ENCODE peak calls at places on chromosomes 13 and 19, in eight cellular contexts. I is glutamatergic neuron; K is stimulated activated CD8-positive, alpha-beta memory T cell treated with anti-CD3 and anti-CD28 coated beads, Interleukin-2, amount 100 ng/mL, for 48 hours; F is hepatic stellate cell; Y is SK-N-SH; E is bronchial epithelial cell; G is NCI-H1436; Q is T-helper 9 cell. D is an unnamed sample.

GRCh38 chr19:5220866-5221265 is 119.7 kb downstream of the PTPRS start:
- DNase-seq in G (no peak), E (no peak), K (no peak), Y (no peak), F (no peak), Q (no peak), I (no peak), D (no peak)

GRCh38 chr13:107305178-107305577 is 737.2 kb upstream of the ARGLU1 start:
- DNase-seq in E (no peak), G (no peak), F (no peak), K (no peak), Y (no peak), Q (no peak), I (no peak), D (no peak)

GRCh38 chr19:15248648-15249559 is 16.7 kb upstream of the EPHX3 start:
- DNase-seq in E (peak), K (no peak), Y (no peak), Q (no peak), G (no peak), I (no peak), F (peak), D (peak)

GRCh38 chr19:19544257-19545127 is 6.4 kb downstream of the CILP2 start:
- DNase-seq in G (no peak), F (no peak), Y (no peak), I (no peak), K (no peak), Q (no peak), E (no peak), D (no peak)

GRCh38 chr19:31448221-31448657 is 99.0 kb upstream of the TSHZ3 start:
- DNase-seq in F (peak), K (no peak), G (no peak), Q (no peak), E (peak), I (no peak), Y (peak), D (peak)

GRCh38 chr19:29002336-29002735 is 210.6 kb downstream of the UQCRFS1 start:
- DNase-seq in I (no peak), G (no peak), Y (no peak), E (no peak), Q (no peak), K (no peak), F (no peak), D (no peak)

GRCh38 chr13:39100996-39101751 is 62.9 kb downstream of the NHLRC3 start:
- DNase-seq in K (no peak), I (no peak), F (no peak), G (no peak), E (no peak), Y (no peak), Q (no peak), D (no peak)

GRCh38 chr13:64029343-64030093 is 2613.9 kb upstream of the PCDH20 start:
- DNase-seq in I (no peak), Y (no peak), F (no peak), G (no peak), E (no peak), Q (no peak), K (no peak), D (no peak)

GRCh38 chr19:51277112-51277511 is 26.2 kb downstream of the SIGLECL1 start:
- DNase-seq in E (no peak), Y (no peak), I (no peak), K (no peak), G (no peak), Q (no peak), F (no peak), D (no peak)